ENCODE peak calls at places on chromosomes 4 and X, in nine cellular contexts. One of them, this sample, is unnamed.

GRCh38 chrX:108309144-108309543 is 129.1 kb downstream of the COL4A6 start:
- DNase-seq in esophagus muscularis mucosa: no peak
- DNase-seq in A549: peak; percentile 55
- DNase-seq in HepG2: peak; percentile 66
- DNase-seq in stomach: no peak
- DNase-seq in upper lobe of left lung: no peak
- DNase-seq in tibial nerve: no peak
- DNase-seq in SK-N-SH: no peak
- DNase-seq in sigmoid colon: no peak
- DNase-seq in this sample: no peak

GRCh38 chr4:138230048-138230447 is 12.1 kb downstream of the SLC7A11 start:
- DNase-seq in esophagus muscularis mucosa: no peak
- DNase-seq in A549: no peak
- DNase-seq in HepG2: no peak
- DNase-seq in stomach: no peak
- DNase-seq in upper lobe of left lung: no peak
- DNase-seq in tibial nerve: no peak
- DNase-seq in SK-N-SH: no peak
- DNase-seq in sigmoid colon: no peak
- DNase-seq in this sample: no peak

GRCh38 chr4:26909369-26909768 is 48.7 kb downstream of the STIM2 start:
- DNase-seq in esophagus muscularis mucosa: no peak
- DNase-seq in A549: no peak
- DNase-seq in HepG2: no peak
- DNase-seq in stomach: no peak
- DNase-seq in upper lobe of left lung: no peak
- DNase-seq in tibial nerve: no peak
- DNase-seq in SK-N-SH: no peak
- DNase-seq in sigmoid colon: no peak
- DNase-seq in this sample: no peak

GRCh38 chr4:41257257-41257900 is 651 bp downstream of the UCHL1 start:
- DNase-seq in esophagus muscularis mucosa: no peak
- DNase-seq in A549: peak; percentile 24
- DNase-seq in HepG2: no peak
- DNase-seq in stomach: peak; percentile 62
- DNase-seq in upper lobe of left lung: no peak
- DNase-seq in tibial nerve: no peak
- DNase-seq in SK-N-SH: peak; percentile 85
- DNase-seq in sigmoid colon: peak; percentile 70
- DNase-seq in this sample: peak; percentile 50

GRCh38 chr4:44722001-44722400 is 4.4 kb downstream of the GNPDA2 start:
- DNase-seq in esophagus muscularis mucosa: no peak
- DNase-seq in A549: no peak
- DNase-seq in HepG2: no peak
- DNase-seq in stomach: no peak
- DNase-seq in upper lobe of left lung: no peak
- DNase-seq in tibial nerve: no peak
- DNase-seq in SK-N-SH: no peak
- DNase-seq in sigmoid colon: no peak
- DNase-seq in this sample: no peak

GRCh38 chr4:4320528-4320927 is 30.5 kb downstream of the ZBTB49 start:
- DNase-seq in esophagus muscularis mucosa: no peak
- DNase-seq in A549: no peak
- DNase-seq in HepG2: no peak
- DNase-seq in stomach: no peak
- DNase-seq in upper lobe of left lung: no peak
- DNase-seq in tibial nerve: no peak
- DNase-seq in SK-N-SH: no peak
- DNase-seq in sigmoid colon: peak; percentile 38
- DNase-seq in this sample: no peak

GRCh38 chr4:83405844-83406816 is 49.5 kb downstream of the HELQ start:
- DNase-seq in esophagus muscularis mucosa: no peak
- DNase-seq in A549: no peak
- DNase-seq in HepG2: no peak
- DNase-seq in stomach: no peak
- DNase-seq in upper lobe of left lung: no peak
- DNase-seq in tibial nerve: no peak
- DNase-seq in SK-N-SH: no peak
- DNase-seq in sigmoid colon: no peak
- DNase-seq in this sample: no peak

GRCh38 chr4:1239949-1240305 is 9.0 kb downstream of the CTBP1 start:
- DNase-seq in esophagus muscularis mucosa: no peak
- DNase-seq in A549: no peak
- DNase-seq in HepG2: no peak
- DNase-seq in stomach: no peak
- DNase-seq in upper lobe of left lung: no peak
- DNase-seq in tibial nerve: no peak
- DNase-seq in SK-N-SH: peak; percentile 12
- DNase-seq in sigmoid colon: no peak
- DNase-seq in this sample: no peak

GRCh38 chrX:97039363-97040029 is 155.8 kb downstream of the RPA4 start:
- DNase-seq in esophagus muscularis mucosa: no peak
- DNase-seq in A549: no peak
- DNase-seq in HepG2: no peak
- DNase-seq in stomach: peak; percentile 27
- DNase-seq in upper lobe of left lung: peak; percentile 23
- DNase-seq in tibial nerve: no peak
- DNase-seq in SK-N-SH: no peak
- DNase-seq in sigmoid colon: peak; percentile 57
- DNase-seq in this sample: peak; percentile 8

GRCh38 chr4:37970702-37971101 is 10.5 kb downstream of the PTTG2 start:
- DNase-seq in esophagus muscularis mucosa: no peak
- DNase-seq in A549: peak; percentile 26
- DNase-seq in HepG2: peak; percentile 47
- DNase-seq in stomach: peak; percentile 84
- DNase-seq in upper lobe of left lung: peak; percentile 85
- DNase-seq in tibial nerve: no peak
- DNase-seq in SK-N-SH: peak; percentile 32
- DNase-seq in sigmoid colon: peak; percentile 87
- DNase-seq in this sample: no peak

GRCh38 chr4:32775049-32775448 is 2054.9 kb downstream of the PCDH7 start:
- DNase-seq in esophagus muscularis mucosa: no peak
- DNase-seq in A549: no peak
- DNase-seq in HepG2: peak; percentile 59
- DNase-seq in stomach: no peak
- DNase-seq in upper lobe of left lung: no peak
- DNase-seq in tibial nerve: no peak
- DNase-seq in SK-N-SH: peak; percentile 1
- DNase-seq in sigmoid colon: no peak
- DNase-seq in this sample: no peak

GRCh38 chr4:148716361-148717063 is 274.3 kb upstream of the NR3C2 start:
- DNase-seq in esophagus muscularis mucosa: no peak
- DNase-seq in A549: no peak
- DNase-seq in HepG2: no peak
- DNase-seq in stomach: no peak
- DNase-seq in upper lobe of left lung: no peak
- DNase-seq in tibial nerve: no peak
- DNase-seq in SK-N-SH: no peak
- DNase-seq in sigmoid colon: no peak
- DNase-seq in this sample: no peak

GRCh38 chr4:82594466-82594865 is 32.7 kb upstream of the TMEM150C start:
- DNase-seq in esophagus muscularis mucosa: no peak
- DNase-seq in A549: no peak
- DNase-seq in HepG2: no peak
- DNase-seq in stomach: no peak
- DNase-seq in upper lobe of left lung: no peak
- DNase-seq in tibial nerve: no peak
- DNase-seq in SK-N-SH: no peak
- DNase-seq in sigmoid colon: no peak
- DNase-seq in this sample: no peak

GRCh38 chr4:73620115-73620792 is at the start of gene RASSF6:
- DNase-seq in esophagus muscularis mucosa: no peak
- DNase-seq in A549: no peak
- DNase-seq in HepG2: no peak
- DNase-seq in stomach: peak; percentile 89
- DNase-seq in upper lobe of left lung: peak; percentile 86
- DNase-seq in tibial nerve: no peak
- DNase-seq in SK-N-SH: no peak
- DNase-seq in sigmoid colon: no peak
- DNase-seq in this sample: peak; percentile 21

GRCh38 chrX:66638591-66639500 is at the start of gene EDA2R:
- DNase-seq in esophagus muscularis mucosa: no peak
- DNase-seq in A549: peak; percentile 54
- DNase-seq in HepG2: peak; percentile 85
- DNase-seq in stomach: no peak
- DNase-seq in upper lobe of left lung: peak; percentile 41
- DNase-seq in tibial nerve: no peak
- DNase-seq in SK-N-SH: peak; percentile 66
- DNase-seq in sigmoid colon: no peak
- DNase-seq in this sample: peak; percentile 37

GRCh38 chrX:119235872-119236598 is at the start of gene PGRMC1:
- DNase-seq in esophagus muscularis mucosa: peak; percentile 91
- DNase-seq in A549: peak; percentile 57
- DNase-seq in HepG2: peak; percentile 55
- DNase-seq in stomach: peak; percentile 82
- DNase-seq in upper lobe of left lung: peak; percentile 74
- DNase-seq in tibial nerve: peak; percentile 70
- DNase-seq in SK-N-SH: peak; percentile 92
- DNase-seq in sigmoid colon: peak; percentile 91
- DNase-seq in this sample: peak; percentile 85

GRCh38 chr4:48985976-48986653 is at the start of gene CWH43:
- DNase-seq in esophagus muscularis mucosa: peak; percentile 82
- DNase-seq in A549: no peak
- DNase-seq in HepG2: no peak
- DNase-seq in stomach: peak; percentile 63
- DNase-seq in upper lobe of left lung: no peak
- DNase-seq in tibial nerve: no peak
- DNase-seq in SK-N-SH: peak; percentile 22
- DNase-seq in sigmoid colon: no peak
- DNase-seq in this sample: no peak

GRCh38 chrX:119189115-119189514 is 47.0 kb upstream of the PGRMC1 start:
- DNase-seq in esophagus muscularis mucosa: no peak
- DNase-seq in A549: no peak
- DNase-seq in HepG2: no peak
- DNase-seq in stomach: no peak
- DNase-seq in upper lobe of left lung: no peak
- DNase-seq in tibial nerve: no peak
- DNase-seq in SK-N-SH: no peak
- DNase-seq in sigmoid colon: no peak
- DNase-seq in this sample: no peak

GRCh38 chrX:17553451-17553850 is 178.5 kb downstream of the NHS start:
- DNase-seq in esophagus muscularis mucosa: no peak
- DNase-seq in A549: no peak
- DNase-seq in HepG2: no peak
- DNase-seq in stomach: peak; percentile 54
- DNase-seq in upper lobe of left lung: no peak
- DNase-seq in tibial nerve: no peak
- DNase-seq in SK-N-SH: no peak
- DNase-seq in sigmoid colon: no peak
- DNase-seq in this sample: no peak
- TF ChIP-seq EP300 in esophagus muscularis mucosa: no peak
- TF ChIP-seq EP300 in A549: no peak
- TF ChIP-seq EP300 in HepG2: no peak
- TF ChIP-seq EP300 in stomach: no peak
- TF ChIP-seq EP300 in upper lobe of left lung: no peak
- TF ChIP-seq EP300 in tibial nerve: no peak
- TF ChIP-seq EP300 in SK-N-SH: no peak
- TF ChIP-seq EP300 in sigmoid colon: no peak
- TF ChIP-seq EP300 in this sample: no peak

DNA sequence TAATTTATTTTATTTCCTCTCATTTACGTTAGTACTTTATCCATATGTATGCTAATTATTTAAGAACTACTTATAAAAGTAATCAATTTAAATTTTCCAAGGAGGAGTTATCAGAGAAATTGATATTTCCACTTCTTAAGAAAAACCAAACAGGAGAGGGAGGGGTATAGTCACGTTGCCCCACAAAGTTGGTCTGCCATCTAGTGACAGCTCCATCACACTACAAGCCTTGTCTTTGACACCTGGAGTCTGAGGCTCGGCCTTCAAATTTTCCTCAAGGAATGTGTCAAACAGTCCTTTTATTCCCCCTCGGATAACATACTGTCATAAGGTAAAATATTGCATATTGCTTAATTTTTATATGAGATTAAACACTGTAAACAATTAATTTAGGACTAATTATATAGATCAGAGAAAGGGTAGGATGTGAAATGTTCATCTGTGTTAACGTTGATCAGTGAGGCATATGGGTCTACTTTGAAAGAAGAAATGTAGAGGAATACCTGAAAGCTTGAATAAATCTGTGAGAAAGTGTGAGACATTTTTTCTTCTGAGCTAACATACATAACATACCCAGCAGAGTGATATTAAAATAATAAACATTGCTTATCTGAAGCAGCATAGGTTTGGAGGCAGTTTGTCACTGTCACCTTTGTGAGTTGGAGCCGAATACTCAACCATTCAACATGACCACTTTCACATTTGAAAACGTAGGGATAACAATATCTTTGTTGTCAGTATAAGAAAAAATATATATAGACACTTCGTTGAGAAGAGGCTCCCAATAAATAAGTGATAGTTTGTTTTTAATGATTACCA is 114.4 kb downstream of the GLRA3 start:
- DNase-seq in esophagus muscularis mucosa: no peak
- DNase-seq in A549: peak; percentile 36
- DNase-seq in HepG2: peak; percentile 17
- DNase-seq in stomach: peak; percentile 36
- DNase-seq in upper lobe of left lung: peak; percentile 22
- DNase-seq in tibial nerve: no peak
- DNase-seq in SK-N-SH: peak; percentile 60
- DNase-seq in sigmoid colon: peak; percentile 66
- DNase-seq in this sample: no peak
- TF ChIP-seq EP300 in esophagus muscularis mucosa: no peak
- TF ChIP-seq EP300 in A549: no peak
- TF ChIP-seq EP300 in HepG2: no peak
- TF ChIP-seq EP300 in stomach: no peak
- TF ChIP-seq EP300 in upper lobe of left lung: no peak
- TF ChIP-seq EP300 in tibial nerve: no peak
- TF ChIP-seq EP300 in SK-N-SH: no peak
- TF ChIP-seq EP300 in sigmoid colon: no peak
- TF ChIP-seq EP300 in this sample: no peak

GRCh38 chr4:7539659-7540058 is 104.9 kb upstream of the PSAPL1 start:
- DNase-seq in esophagus muscularis mucosa: no peak
- DNase-seq in A549: peak; percentile 10
- DNase-seq in HepG2: peak; percentile 48
- DNase-seq in stomach: no peak
- DNase-seq in upper lobe of left lung: no peak
- DNase-seq in tibial nerve: no peak
- DNase-seq in SK-N-SH: peak; percentile 87
- DNase-seq in sigmoid colon: no peak
- DNase-seq in this sample: peak; percentile 37
- TF ChIP-seq EP300 in esophagus muscularis mucosa: no peak
- TF ChIP-seq EP300 in A549: no peak
- TF ChIP-seq EP300 in HepG2: no peak
- TF ChIP-seq EP300 in stomach: no peak
- TF ChIP-seq EP300 in upper lobe of left lung: no peak
- TF ChIP-seq EP300 in tibial nerve: no peak
- TF ChIP-seq EP300 in SK-N-SH: no peak
- TF ChIP-seq EP300 in sigmoid colon: no peak
- TF ChIP-seq EP300 in this sample: no peak

DNA sequence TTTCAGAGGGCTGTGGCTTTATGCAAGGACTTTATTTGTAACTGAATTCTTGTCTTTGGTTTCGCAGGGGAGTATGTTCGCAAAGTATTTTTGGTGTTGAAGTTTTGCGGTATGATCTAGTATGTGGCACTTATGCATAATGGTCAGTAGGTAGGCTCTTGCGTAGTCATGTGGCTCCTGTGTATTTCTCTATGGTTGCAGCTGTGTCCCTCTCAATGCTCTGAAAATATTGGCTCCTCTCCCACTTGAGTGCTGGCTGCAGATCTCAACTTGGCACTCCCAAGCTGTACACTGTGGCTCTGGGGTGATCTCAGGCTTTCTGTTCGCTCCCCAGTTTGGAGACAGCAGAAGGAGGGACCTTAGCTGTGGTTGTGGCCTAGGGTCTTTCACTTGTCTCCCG is 24.8 kb downstream of the ARMCX5 start:
- DNase-seq in esophagus muscularis mucosa: no peak
- DNase-seq in A549: no peak
- DNase-seq in HepG2: no peak
- DNase-seq in stomach: no peak
- DNase-seq in upper lobe of left lung: no peak
- DNase-seq in tibial nerve: no peak
- DNase-seq in SK-N-SH: no peak
- DNase-seq in sigmoid colon: no peak
- DNase-seq in this sample: no peak
- TF ChIP-seq EP300 in esophagus muscularis mucosa: no peak
- TF ChIP-seq EP300 in A549: no peak
- TF ChIP-seq EP300 in HepG2: no peak
- TF ChIP-seq EP300 in stomach: no peak
- TF ChIP-seq EP300 in upper lobe of left lung: no peak
- TF ChIP-seq EP300 in tibial nerve: no peak
- TF ChIP-seq EP300 in SK-N-SH: no peak
- TF ChIP-seq EP300 in sigmoid colon: no peak
- TF ChIP-seq EP300 in this sample: no peak

This sample was measured in ovary.